ENCODE peak calls at places on chromosome 11, in nine cellular contexts. One of them, this sample, is unnamed.
A peak's percentile ranks its signal among the peaks of the same experiment; 100 is the strongest.

GRCh38 chr11:60978546-60979380 is 7.3 kb downstream of the CD6 start:
- DNase-seq in HFFc6: no peak
- DNase-seq in MCF 10A: peak; percentile 87
- DNase-seq in RWPE1: peak; percentile 8
- DNase-seq in adrenal gland: no peak
- DNase-seq in astrocyte: no peak
- DNase-seq in suprapubic skin: no peak
- DNase-seq in heart left ventricle: no peak
- DNase-seq in brain microvascular endothelial cell: no peak
- DNase-seq in this sample: no peak

GRCh38 chr11:15828241-15828903 is 528.0 kb downstream of the SOX6 start:
- DNase-seq in HFFc6: no peak
- DNase-seq in MCF 10A: no peak
- DNase-seq in RWPE1: no peak
- DNase-seq in adrenal gland: no peak
- DNase-seq in astrocyte: no peak
- DNase-seq in suprapubic skin: no peak
- DNase-seq in heart left ventricle: peak; percentile 34
- DNase-seq in brain microvascular endothelial cell: no peak
- DNase-seq in this sample: no peak

GRCh38 chr11:104011031-104011430 is 25.4 kb upstream of the DDI1 start:
- DNase-seq in HFFc6: no peak
- DNase-seq in MCF 10A: no peak
- DNase-seq in RWPE1: no peak
- DNase-seq in adrenal gland: no peak
- DNase-seq in astrocyte: no peak
- DNase-seq in suprapubic skin: no peak
- DNase-seq in heart left ventricle: no peak
- DNase-seq in brain microvascular endothelial cell: no peak
- DNase-seq in this sample: no peak

GRCh38 chr11:63445720-63446119 is 45.2 kb downstream of the PLAAT5 start:
- DNase-seq in HFFc6: peak; percentile 42
- DNase-seq in MCF 10A: peak; percentile 9
- DNase-seq in RWPE1: peak; percentile 22
- DNase-seq in adrenal gland: no peak
- DNase-seq in astrocyte: peak; percentile 43
- DNase-seq in suprapubic skin: no peak
- DNase-seq in heart left ventricle: no peak
- DNase-seq in brain microvascular endothelial cell: peak; percentile 71
- DNase-seq in this sample: no peak

GRCh38 chr11:129894281-129895125 is 875 bp downstream of the NFRKB start:
- DNase-seq in HFFc6: peak; percentile 4
- DNase-seq in MCF 10A: peak; percentile 23
- DNase-seq in RWPE1: peak; percentile 34
- DNase-seq in adrenal gland: no peak
- DNase-seq in astrocyte: no peak
- DNase-seq in suprapubic skin: no peak
- DNase-seq in heart left ventricle: no peak
- DNase-seq in brain microvascular endothelial cell: no peak
- DNase-seq in this sample: no peak

GRCh38 chr11:76795285-76795935 is 12.3 kb downstream of the TSKU start:
- DNase-seq in HFFc6: no peak
- DNase-seq in MCF 10A: no peak
- DNase-seq in RWPE1: no peak
- DNase-seq in adrenal gland: no peak
- DNase-seq in astrocyte: no peak
- DNase-seq in suprapubic skin: peak; percentile 79
- DNase-seq in heart left ventricle: no peak
- DNase-seq in brain microvascular endothelial cell: no peak
- DNase-seq in this sample: no peak

GRCh38 chr11:80477178-80477577 is 1036.3 kb upstream of the TENM4 start:
- DNase-seq in HFFc6: no peak
- DNase-seq in MCF 10A: no peak
- DNase-seq in RWPE1: no peak
- DNase-seq in adrenal gland: no peak
- DNase-seq in astrocyte: no peak
- DNase-seq in suprapubic skin: no peak
- DNase-seq in heart left ventricle: no peak
- DNase-seq in brain microvascular endothelial cell: no peak
- DNase-seq in this sample: no peak

GRCh38 chr11:104856607-104857006 is 41.7 kb downstream of the CASP12 start:
- DNase-seq in HFFc6: no peak
- DNase-seq in MCF 10A: no peak
- DNase-seq in RWPE1: no peak
- DNase-seq in adrenal gland: no peak
- DNase-seq in astrocyte: no peak
- DNase-seq in suprapubic skin: no peak
- DNase-seq in heart left ventricle: no peak
- DNase-seq in brain microvascular endothelial cell: no peak
- DNase-seq in this sample: no peak

GRCh38 chr11:67118059-67118766 is 850 bp upstream of the KDM2A start:
- DNase-seq in HFFc6: no peak
- DNase-seq in MCF 10A: no peak
- DNase-seq in RWPE1: peak; percentile 25
- DNase-seq in adrenal gland: peak; percentile 45
- DNase-seq in astrocyte: no peak
- DNase-seq in suprapubic skin: peak; percentile 84
- DNase-seq in heart left ventricle: peak; percentile 63
- DNase-seq in brain microvascular endothelial cell: no peak
- DNase-seq in this sample: no peak

GRCh38 chr11:46361283-46362145 is 14.3 kb downstream of the DGKZ start:
- DNase-seq in HFFc6: no peak
- DNase-seq in MCF 10A: no peak
- DNase-seq in RWPE1: no peak
- DNase-seq in adrenal gland: no peak
- DNase-seq in astrocyte: no peak
- DNase-seq in suprapubic skin: no peak
- DNase-seq in heart left ventricle: peak; percentile 86
- DNase-seq in brain microvascular endothelial cell: peak; percentile 69
- DNase-seq in this sample: peak; percentile 76

GRCh38 chr11:14542384-14542783 is 22.2 kb upstream of the PSMA1 start:
- DNase-seq in HFFc6: no peak
- DNase-seq in MCF 10A: no peak
- DNase-seq in RWPE1: no peak
- DNase-seq in adrenal gland: no peak
- DNase-seq in astrocyte: no peak
- DNase-seq in suprapubic skin: no peak
- DNase-seq in heart left ventricle: no peak
- DNase-seq in brain microvascular endothelial cell: no peak
- DNase-seq in this sample: no peak

DNA sequence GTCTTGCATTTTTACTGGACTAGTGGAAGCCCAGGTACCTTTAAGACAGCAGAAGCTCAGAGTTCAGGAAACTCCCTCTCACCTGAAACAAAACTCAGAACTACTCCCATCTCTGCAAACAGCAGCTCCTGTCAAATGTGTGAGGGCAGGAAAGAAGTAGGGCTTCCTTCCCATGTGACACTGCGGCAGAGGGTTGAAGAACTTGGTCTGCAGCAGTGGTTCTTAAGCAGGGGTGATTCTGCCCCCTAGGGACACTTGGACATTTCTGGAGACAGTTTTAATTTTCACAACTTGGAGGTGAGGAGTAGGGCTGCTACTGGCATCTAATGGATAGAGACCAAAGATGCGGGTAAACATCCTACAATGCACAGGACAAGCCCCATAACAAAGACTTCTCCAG is 63.4 kb downstream of the RCN1 start:
- DNase-seq in HFFc6: peak; percentile 43
- DNase-seq in MCF 10A: peak; percentile 46
- DNase-seq in RWPE1: no peak
- DNase-seq in adrenal gland: no peak
- DNase-seq in astrocyte: peak; percentile 26
- DNase-seq in suprapubic skin: no peak
- DNase-seq in heart left ventricle: no peak
- DNase-seq in brain microvascular endothelial cell: peak; percentile 54
- DNase-seq in this sample: no peak
- TF ChIP-seq CTCF in HFFc6: peak; percentile 65
- TF ChIP-seq CTCF in MCF 10A: peak; percentile 37
- TF ChIP-seq CTCF in RWPE1: no peak
- TF ChIP-seq CTCF in adrenal gland: no peak
- TF ChIP-seq CTCF in astrocyte: no peak
- TF ChIP-seq CTCF in suprapubic skin: no peak
- TF ChIP-seq CTCF in heart left ventricle: no peak
- TF ChIP-seq CTCF in brain microvascular endothelial cell: peak; percentile 64
- TF ChIP-seq CTCF in this sample: no peak

GRCh38 chr11:3058753-3059664 is 1.8 kb upstream of the CARS1 start:
- DNase-seq in HFFc6: peak; percentile 88
- DNase-seq in MCF 10A: peak; percentile 84
- DNase-seq in RWPE1: peak; percentile 57
- DNase-seq in adrenal gland: no peak
- DNase-seq in astrocyte: peak; percentile 81
- DNase-seq in suprapubic skin: no peak
- DNase-seq in heart left ventricle: peak; percentile 24
- DNase-seq in brain microvascular endothelial cell: peak; percentile 84
- DNase-seq in this sample: no peak
- TF ChIP-seq CTCF in HFFc6: peak; percentile 52
- TF ChIP-seq CTCF in MCF 10A: no peak
- TF ChIP-seq CTCF in RWPE1: no peak
- TF ChIP-seq CTCF in adrenal gland: no peak
- TF ChIP-seq CTCF in astrocyte: no peak
- TF ChIP-seq CTCF in suprapubic skin: no peak
- TF ChIP-seq CTCF in heart left ventricle: no peak
- TF ChIP-seq CTCF in brain microvascular endothelial cell: peak; percentile 29
- TF ChIP-seq CTCF in this sample: no peak

DNA sequence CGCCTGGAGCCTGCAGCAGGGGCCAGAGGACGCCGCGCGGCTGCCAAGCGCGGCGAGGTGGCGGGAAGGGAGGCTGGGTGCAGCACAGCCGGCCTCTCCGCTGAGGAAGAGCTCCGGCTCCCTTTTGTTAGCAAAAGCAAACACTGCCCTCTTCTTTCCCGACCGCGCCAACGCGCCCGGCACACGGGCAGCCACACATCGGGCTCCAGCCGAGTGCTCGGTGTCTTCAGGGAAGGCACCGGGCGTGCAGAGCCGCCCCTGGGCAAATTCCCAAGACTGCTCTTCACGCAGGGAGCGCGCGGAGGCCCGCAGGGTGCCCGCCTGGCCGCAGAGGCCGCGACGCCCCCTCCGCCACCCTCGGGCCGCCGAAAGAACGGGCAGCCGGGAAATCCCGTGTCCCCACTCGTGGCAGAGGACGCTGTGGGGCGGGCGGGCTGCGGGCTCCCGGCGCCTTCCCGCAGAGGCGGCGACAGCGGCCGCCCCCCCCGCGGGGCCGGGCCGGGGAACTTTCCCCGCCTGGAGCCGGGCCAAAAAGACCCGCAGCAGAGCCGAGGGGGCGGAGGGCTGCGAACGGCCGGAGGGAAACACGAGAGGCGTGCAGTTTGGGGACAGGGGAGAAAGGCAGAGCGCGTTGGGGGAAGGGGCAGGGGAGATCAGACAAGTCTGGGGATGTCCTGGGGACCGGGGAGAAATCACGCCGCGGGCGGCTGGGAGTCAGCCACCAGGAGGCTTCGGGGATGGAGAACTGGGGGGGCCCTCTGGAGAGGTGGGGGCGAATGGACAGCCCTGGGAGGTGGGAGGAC is 931 bp downstream of the CADM1 start:
- DNase-seq in HFFc6: no peak
- DNase-seq in MCF 10A: no peak
- DNase-seq in RWPE1: no peak
- DNase-seq in adrenal gland: peak; percentile 80
- DNase-seq in astrocyte: peak; percentile 54
- DNase-seq in suprapubic skin: peak; percentile 79
- DNase-seq in heart left ventricle: peak; percentile 81
- DNase-seq in brain microvascular endothelial cell: no peak
- DNase-seq in this sample: no peak
- TF ChIP-seq CTCF in HFFc6: no peak
- TF ChIP-seq CTCF in MCF 10A: no peak
- TF ChIP-seq CTCF in RWPE1: peak; percentile 31
- TF ChIP-seq CTCF in adrenal gland: peak; percentile 16
- TF ChIP-seq CTCF in astrocyte: no peak
- TF ChIP-seq CTCF in suprapubic skin: no peak
- TF ChIP-seq CTCF in heart left ventricle: peak; percentile 16
- TF ChIP-seq CTCF in brain microvascular endothelial cell: peak; percentile 56
- TF ChIP-seq CTCF in this sample: no peak

GRCh38 chr11:106585061-106585460 is 433.2 kb downstream of the GUCY1A2 start:
- DNase-seq in HFFc6: peak; percentile 51
- DNase-seq in MCF 10A: peak; percentile 39
- DNase-seq in RWPE1: no peak
- DNase-seq in adrenal gland: no peak
- DNase-seq in astrocyte: peak; percentile 8
- DNase-seq in suprapubic skin: no peak
- DNase-seq in heart left ventricle: no peak
- DNase-seq in brain microvascular endothelial cell: peak; percentile 45
- DNase-seq in this sample: no peak
- TF ChIP-seq CTCF in HFFc6: peak; percentile 82
- TF ChIP-seq CTCF in MCF 10A: peak; percentile 23
- TF ChIP-seq CTCF in RWPE1: no peak
- TF ChIP-seq CTCF in adrenal gland: no peak
- TF ChIP-seq CTCF in astrocyte: peak; percentile 18
- TF ChIP-seq CTCF in suprapubic skin: no peak
- TF ChIP-seq CTCF in heart left ventricle: peak; percentile 6
- TF ChIP-seq CTCF in brain microvascular endothelial cell: peak; percentile 67
- TF ChIP-seq CTCF in this sample: no peak